ENCODE peak calls at places on chromosomes 5 and 9, in eight cellular contexts. One of them, this sample, is unnamed.

GRCh38 chr9:78320875-78321496 is 24.1 kb downstream of the PSAT1 start:
- DNase-seq in HEK293T: no peak
- DNase-seq in RKO: no peak
- DNase-seq in tibial nerve: no peak
- DNase-seq in MM.1S: no peak
- DNase-seq in WTC11: no peak
- DNase-seq in activated T-cell treated with anti-CD3 and anti-CD28 coated beads, Interleukin-2, amount 50 U/mL, for 72 hours: no peak
- DNase-seq in GM04503: no peak
- DNase-seq in this sample: no peak

GRCh38 chr9:70510157-70510770 is 95.8 kb upstream of the KLF9 start:
- DNase-seq in HEK293T: peak; percentile 51
- DNase-seq in RKO: no peak
- DNase-seq in tibial nerve: no peak
- DNase-seq in MM.1S: peak; percentile 10
- DNase-seq in WTC11: peak; percentile 65
- DNase-seq in activated T-cell treated with anti-CD3 and anti-CD28 coated beads, Interleukin-2, amount 50 U/mL, for 72 hours: peak; percentile 39
- DNase-seq in GM04503: no peak
- DNase-seq in this sample: no peak

GRCh38 chr5:35129276-35129675 is 81.5 kb upstream of the AGXT2 start:
- DNase-seq in HEK293T: no peak
- DNase-seq in RKO: no peak
- DNase-seq in tibial nerve: no peak
- DNase-seq in MM.1S: no peak
- DNase-seq in WTC11: no peak
- DNase-seq in activated T-cell treated with anti-CD3 and anti-CD28 coated beads, Interleukin-2, amount 50 U/mL, for 72 hours: no peak
- DNase-seq in GM04503: peak; percentile 93
- DNase-seq in this sample: no peak

GRCh38 chr5:17020586-17021362 is 84.7 kb upstream of the MYO10 start:
- DNase-seq in HEK293T: no peak
- DNase-seq in RKO: no peak
- DNase-seq in tibial nerve: no peak
- DNase-seq in MM.1S: no peak
- DNase-seq in WTC11: no peak
- DNase-seq in activated T-cell treated with anti-CD3 and anti-CD28 coated beads, Interleukin-2, amount 50 U/mL, for 72 hours: no peak
- DNase-seq in GM04503: no peak
- DNase-seq in this sample: no peak

GRCh38 chr5:137370096-137370495 is 129.0 kb downstream of the SPOCK1 start:
- DNase-seq in HEK293T: no peak
- DNase-seq in RKO: no peak
- DNase-seq in tibial nerve: no peak
- DNase-seq in MM.1S: no peak
- DNase-seq in WTC11: no peak
- DNase-seq in activated T-cell treated with anti-CD3 and anti-CD28 coated beads, Interleukin-2, amount 50 U/mL, for 72 hours: no peak
- DNase-seq in GM04503: no peak
- DNase-seq in this sample: no peak

GRCh38 chr5:38471709-38472108 is 84.7 kb downstream of the LIFR start:
- DNase-seq in HEK293T: no peak
- DNase-seq in RKO: no peak
- DNase-seq in tibial nerve: no peak
- DNase-seq in MM.1S: no peak
- DNase-seq in WTC11: no peak
- DNase-seq in activated T-cell treated with anti-CD3 and anti-CD28 coated beads, Interleukin-2, amount 50 U/mL, for 72 hours: no peak
- DNase-seq in GM04503: no peak
- DNase-seq in this sample: no peak

GRCh38 chr5:36689225-36689624 is 82.8 kb downstream of the SLC1A3 start:
- DNase-seq in HEK293T: no peak
- DNase-seq in RKO: no peak
- DNase-seq in tibial nerve: no peak
- DNase-seq in MM.1S: no peak
- DNase-seq in WTC11: no peak
- DNase-seq in activated T-cell treated with anti-CD3 and anti-CD28 coated beads, Interleukin-2, amount 50 U/mL, for 72 hours: no peak
- DNase-seq in GM04503: no peak
- DNase-seq in this sample: no peak

GRCh38 chr5:103224118-103224893 is 34.3 kb upstream of the MACIR start:
- DNase-seq in HEK293T: peak; percentile 64
- DNase-seq in RKO: peak; percentile 82
- DNase-seq in tibial nerve: peak; percentile 55
- DNase-seq in MM.1S: peak; percentile 81
- DNase-seq in WTC11: peak; percentile 65
- DNase-seq in activated T-cell treated with anti-CD3 and anti-CD28 coated beads, Interleukin-2, amount 50 U/mL, for 72 hours: peak; percentile 43
- DNase-seq in GM04503: no peak
- DNase-seq in this sample: no peak

GRCh38 chr5:147427784-147428401 is 82.0 kb downstream of the DPYSL3 start:
- DNase-seq in HEK293T: no peak
- DNase-seq in RKO: no peak
- DNase-seq in tibial nerve: no peak
- DNase-seq in MM.1S: no peak
- DNase-seq in WTC11: no peak
- DNase-seq in activated T-cell treated with anti-CD3 and anti-CD28 coated beads, Interleukin-2, amount 50 U/mL, for 72 hours: no peak
- DNase-seq in GM04503: no peak
- DNase-seq in this sample: no peak

GRCh38 chr9:34405719-34406118 is 29.0 kb upstream of the MYORG start:
- DNase-seq in HEK293T: no peak
- DNase-seq in RKO: peak; percentile 25
- DNase-seq in tibial nerve: no peak
- DNase-seq in MM.1S: no peak
- DNase-seq in WTC11: no peak
- DNase-seq in activated T-cell treated with anti-CD3 and anti-CD28 coated beads, Interleukin-2, amount 50 U/mL, for 72 hours: no peak
- DNase-seq in GM04503: peak; percentile 15
- DNase-seq in this sample: peak; percentile 29

GRCh38 chr5:67416133-67416937 is 219.7 kb upstream of the CD180 start:
- DNase-seq in HEK293T: no peak
- DNase-seq in RKO: no peak
- DNase-seq in tibial nerve: no peak
- DNase-seq in MM.1S: peak; percentile 66
- DNase-seq in WTC11: no peak
- DNase-seq in activated T-cell treated with anti-CD3 and anti-CD28 coated beads, Interleukin-2, amount 50 U/mL, for 72 hours: peak; percentile 8
- DNase-seq in GM04503: no peak
- DNase-seq in this sample: no peak

GRCh38 chr5:39102684-39103155 is 28.5 kb upstream of the RICTOR start:
- DNase-seq in HEK293T: no peak
- DNase-seq in RKO: no peak
- DNase-seq in tibial nerve: no peak
- DNase-seq in MM.1S: no peak
- DNase-seq in WTC11: no peak
- DNase-seq in activated T-cell treated with anti-CD3 and anti-CD28 coated beads, Interleukin-2, amount 50 U/mL, for 72 hours: no peak
- DNase-seq in GM04503: no peak
- DNase-seq in this sample: no peak

GRCh38 chr9:116286287-116286686 is 132.7 kb downstream of the PAPPA start:
- DNase-seq in HEK293T: no peak
- DNase-seq in RKO: no peak
- DNase-seq in tibial nerve: no peak
- DNase-seq in MM.1S: no peak
- DNase-seq in WTC11: peak; percentile 56
- DNase-seq in activated T-cell treated with anti-CD3 and anti-CD28 coated beads, Interleukin-2, amount 50 U/mL, for 72 hours: no peak
- DNase-seq in GM04503: no peak
- DNase-seq in this sample: no peak

GRCh38 chr9:126953089-126953809 is 38.7 kb downstream of the RALGPS1 start:
- DNase-seq in HEK293T: no peak
- DNase-seq in RKO: no peak
- DNase-seq in tibial nerve: no peak
- DNase-seq in MM.1S: no peak
- DNase-seq in WTC11: no peak
- DNase-seq in activated T-cell treated with anti-CD3 and anti-CD28 coated beads, Interleukin-2, amount 50 U/mL, for 72 hours: no peak
- DNase-seq in GM04503: peak; percentile 43
- DNase-seq in this sample: peak; percentile 69